ENCODE peak calls at places on chromosomes 5 and 9, in nine cellular contexts. M, P, R, F, N, C, G, W and S are unnamed samples.

GRCh38 chr5:95471447-95471846 is 80.3 kb downstream of the FAM81B start:
- DNase-seq in M (no peak), P (no peak), R (no peak), F (no peak), N (no peak), C (no peak), G (no peak), W (no peak), S (no peak)

GRCh38 chr5:137734962-137735530 is 843 bp downstream of the KLHL3 start:
- DNase-seq in M (no peak), P (no peak), R (no peak), F (no peak), N (peak; percentile 27), C (peak; percentile 40), G (peak; percentile 68), W (no peak), S (no peak)

GRCh38 chr9:96048116-96048953 is 172.8 kb downstream of the ERCC6L2 start:
- DNase-seq in M (no peak), P (no peak), R (peak; percentile 24), F (no peak), N (peak; percentile 42), C (no peak), G (no peak), W (no peak), S (no peak)

GRCh38 chr9:115367321-115367720 is 249.4 kb upstream of the TNC start:
- DNase-seq in M (no peak), P (no peak), R (no peak), F (no peak), N (no peak), C (no peak), G (no peak), W (no peak), S (no peak)

GRCh38 chr9:134396258-134396742 is 70.0 kb downstream of the RXRA start:
- DNase-seq in M (peak; percentile 59), P (peak; percentile 57), R (no peak), F (no peak), N (no peak), C (no peak), G (no peak), W (peak; percentile 33), S (peak; percentile 70)

GRCh38 chr5:172150514-172151425 is 37.3 kb downstream of the STK10 start:
- DNase-seq in M (no peak), P (no peak), R (no peak), F (no peak), N (no peak), C (peak; percentile 42), G (peak; percentile 79), W (no peak), S (peak; percentile 93)

GRCh38 chr9:93501406-93501805 is 48.0 kb upstream of the FAM120AOS start:
- DNase-seq in M (no peak), P (no peak), R (no peak), F (no peak), N (no peak), C (peak; percentile 40), G (no peak), W (no peak), S (no peak)

GRCh38 chr5:167802755-167803431 is 488.6 kb upstream of the WWC1 start:
- DNase-seq in M (no peak), P (no peak), R (no peak), F (no peak), N (no peak), C (peak; percentile 74), G (no peak), W (no peak), S (no peak)

GRCh38 chr5:1405539-1406530 is 39.4 kb downstream of the SLC6A3 start:
- DNase-seq in M (no peak), P (no peak), R (no peak), F (no peak), N (no peak), C (no peak), G (peak; percentile 55), W (no peak), S (no peak)